ENCODE peak calls at places on chromosome 7, in six cellular contexts. W is fibroblast of pulmonary artery, S is RWPE2, B is cardiac fibroblast, M is testis, G is PC-9. X is an unnamed sample.

GRCh38 chr7:1673581-1674102 is 3.6 kb downstream of the ELFN1 start:
- DNase-seq in W (no peak), G (no peak), M (no peak), S (peak), B (no peak), X (peak)

GRCh38 chr7:132508724-132509348 is 67.4 kb downstream of the PLXNA4 start:
- DNase-seq in S (no peak), M (no peak), G (no peak), B (no peak), W (no peak), X (no peak)

GRCh38 chr7:29112721-29113120 is 33.6 kb downstream of the CPVL start:
- DNase-seq in S (no peak), W (no peak), B (no peak), G (peak), M (no peak), X (no peak)

GRCh38 chr7:126140858-126141491 is 1111.8 kb downstream of the GRM8 start:
- DNase-seq in S (no peak), W (no peak), G (no peak), B (no peak), M (no peak), X (no peak)

GRCh38 chr7:151060416-151061234 is 1.2 kb downstream of the SLC4A2 start:
- DNase-seq in S (no peak), W (peak), M (peak), B (peak), G (no peak), X (no peak)

GRCh38 chr7:29202651-29203069 is 8.1 kb downstream of the CHN2 start:
- DNase-seq in S (no peak), W (no peak), B (no peak), M (peak), G (no peak), X (no peak)

GRCh38 chr7:41045556-41046123 is 657.2 kb downstream of the INHBA start:
- DNase-seq in G (peak), B (no peak), S (no peak), M (no peak), W (no peak), X (no peak)

GRCh38 chr7:64863021-64863420 is 40.1 kb upstream of the ZNF273 start:
- DNase-seq in G (no peak), W (no peak), M (no peak), S (no peak), B (no peak), X (peak)

GRCh38 chr7:132065193-132065972 is 509.0 kb upstream of the PODXL start:
- DNase-seq in S (peak), M (peak), B (peak), W (peak), G (peak), X (peak)

GRCh38 chr7:23067271-23067670 is 38.3 kb upstream of the KLHL7 start:
- DNase-seq in M (no peak), W (peak), S (no peak), G (no peak), B (peak), X (no peak)

GRCh38 chr7:41911792-41912191 is 208.9 kb upstream of the INHBA start:
- DNase-seq in M (no peak), G (no peak), B (peak), W (peak), S (no peak), X (no peak)

GRCh38 chr7:133582766-133583523 is 330.1 kb downstream of the EXOC4 start:
- DNase-seq in M (no peak), S (no peak), G (no peak), B (peak), W (peak), X (no peak)

GRCh38 chr7:27245798-27246691 is 3.4 kb downstream of the EVX1 start:
- DNase-seq in B (no peak), G (no peak), M (no peak), W (no peak), S (no peak), X (no peak)

GRCh38 chr7:156111-157007 is 36.0 kb upstream of the FAM20C start:
- DNase-seq in G (no peak), S (peak), M (no peak), B (no peak), W (no peak), X (no peak)

GRCh38 chr7:26504417-26504816 is 212.8 kb downstream of the SNX10 start:
- DNase-seq in W (no peak), G (no peak), B (no peak), S (no peak), M (no peak), X (no peak)

GRCh38 chr7:1081336-1081735 is 6.6 kb upstream of the GPER1 start:
- DNase-seq in W (no peak), B (no peak), S (no peak), M (no peak), G (no peak), X (no peak)

GRCh38 chr7:311796-312195 is 21.8 kb downstream of the FOXL3 start:
- DNase-seq in G (no peak), S (no peak), W (no peak), B (no peak), M (no peak), X (no peak)

GRCh38 chr7:81608748-81609382 is 161.0 kb downstream of the HGF start:
- DNase-seq in S (no peak), B (peak), G (no peak), W (peak), M (no peak), X (no peak)

GRCh38 chr7:22589641-22590141 is 89.7 kb upstream of the STEAP1B start:
- DNase-seq in B (peak), M (peak), G (no peak), S (no peak), W (peak), X (peak)

GRCh38 chr7:91263359-91264082 is 712 bp upstream of the FZD1 start:
- DNase-seq in B (no peak), S (no peak), G (no peak), M (peak), W (no peak), X (no peak)
- TF ChIP-seq CTCF in B (no peak), S (no peak), G (no peak), M (no peak), W (no peak), X (no peak)

GRCh38 chr7:113756250-113756649 is 162.6 kb downstream of the PPP1R3A start:
- DNase-seq in W (no peak), M (no peak), G (no peak), S (no peak), B (no peak), X (no peak)
- TF ChIP-seq CTCF in W (no peak), M (no peak), G (no peak), S (no peak), B (no peak), X (no peak)

DNA sequence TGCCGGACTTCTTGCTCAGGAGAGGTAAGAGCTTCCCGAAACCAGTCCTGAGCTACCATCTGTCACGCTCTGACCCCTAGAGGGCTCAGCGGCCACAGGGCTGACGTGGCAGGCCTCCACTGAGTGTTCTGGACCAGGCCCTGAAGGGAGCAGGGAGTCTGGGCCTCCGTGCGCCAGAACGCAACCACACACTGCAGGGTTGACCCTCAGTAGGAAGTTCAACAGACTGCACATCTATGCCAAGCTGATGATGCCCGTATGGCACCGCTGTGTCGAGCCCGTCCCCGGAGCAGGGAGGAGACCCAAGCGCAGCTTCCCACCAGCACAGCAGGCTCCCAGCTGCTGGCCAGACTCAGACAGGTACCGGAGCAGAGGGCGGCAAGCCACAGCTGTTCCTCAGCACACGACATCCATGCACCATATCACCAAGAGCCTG is 39.2 kb downstream of the CAMK2B start:
- DNase-seq in S (peak), W (no peak), M (no peak), G (no peak), B (no peak), X (peak)
- TF ChIP-seq CTCF in S (no peak), W (no peak), M (no peak), G (no peak), B (no peak), X (no peak)

GRCh38 chr7:93175219-93175618 is 27.0 kb upstream of the SAMD9L start:
- DNase-seq in W (no peak), S (no peak), G (no peak), M (no peak), B (no peak), X (no peak)
- TF ChIP-seq CTCF in W (no peak), S (no peak), G (no peak), M (no peak), B (peak), X (no peak)

GRCh38 chr7:111711426-111712065 is 149.3 kb upstream of the IMMP2L start:
- DNase-seq in S (no peak), W (no peak), B (peak), M (no peak), G (no peak), X (no peak)
- TF ChIP-seq CTCF in S (no peak), W (no peak), B (no peak), M (no peak), G (no peak), X (no peak)

GRCh38 chr7:87450706-87451105 is 24.8 kb downstream of the ABCB4 start:
- DNase-seq in W (no peak), M (no peak), B (no peak), G (no peak), S (no peak), X (no peak)

GRCh38 chr7:87456247-87456646 is 19.2 kb downstream of the ABCB4 start:
- DNase-seq in W (no peak), B (no peak), S (no peak), G (no peak), M (no peak), X (no peak)

GRCh38 chr7:87451187-87451586 is 24.3 kb downstream of the ABCB4 start:
- DNase-seq in G (no peak), B (no peak), M (no peak), S (no peak), W (no peak), X (no peak)

GRCh38 chr7:87448427-87448826 is 27.1 kb downstream of the ABCB4 start:
- DNase-seq in G (no peak), S (no peak), W (no peak), M (no peak), B (no peak), X (no peak)

DNA sequence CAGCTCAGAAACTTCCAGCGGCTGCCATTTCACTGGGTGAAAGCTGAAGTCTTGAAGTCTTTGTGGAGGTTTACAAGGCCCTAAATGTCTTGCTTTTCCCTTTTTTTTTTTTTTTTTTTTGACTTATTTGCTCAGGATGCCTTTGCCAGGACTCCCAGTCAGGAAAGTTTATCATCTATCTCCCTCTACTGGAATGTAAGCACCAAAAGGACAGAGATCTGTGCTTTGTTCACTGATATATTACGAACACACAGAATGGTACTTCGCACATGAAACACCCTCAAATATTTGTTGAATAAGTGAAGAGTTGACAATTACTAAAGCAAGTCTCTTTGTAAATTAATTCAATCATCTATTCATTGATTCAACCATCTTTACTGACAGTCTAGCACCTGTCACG is 23.2 kb downstream of the ABCB4 start:
- DNase-seq in G (no peak), W (no peak), S (no peak), M (no peak), B (no peak), X (no peak)
- TF ChIP-seq CTCF in G (no peak), W (no peak), S (no peak), M (no peak), B (no peak), X (no peak)

GRCh38 chr7:93407239-93407638 is 167.3 kb downstream of the CALCR start:
- DNase-seq in M (no peak), W (no peak), G (no peak), B (no peak), S (no peak), X (no peak)
- TF ChIP-seq CTCF in M (no peak), W (no peak), G (no peak), B (no peak), S (no peak), X (no peak)

DNA sequence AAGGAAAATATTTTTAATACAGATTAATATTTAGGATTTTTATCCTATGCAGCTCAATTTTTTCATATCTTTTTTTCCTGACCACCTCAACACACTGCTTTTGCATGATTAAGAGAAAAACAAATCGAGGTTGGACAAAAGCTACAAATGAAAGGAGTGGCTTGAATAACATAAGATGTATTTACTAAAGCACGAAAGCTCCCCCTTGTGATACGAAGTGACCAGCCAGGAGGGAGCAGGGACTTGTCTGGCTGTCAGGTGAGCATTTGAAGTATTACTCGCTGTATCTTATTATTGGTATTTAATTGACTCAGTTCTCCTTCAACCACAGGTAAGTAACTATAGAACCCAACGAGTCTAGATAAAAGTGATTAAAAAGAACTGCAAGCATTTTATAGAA is 265.2 kb upstream of the PHF14 start:
- DNase-seq in S (no peak), M (peak), W (no peak), B (no peak), G (no peak), X (no peak)
- TF ChIP-seq CTCF in S (peak), M (no peak), W (no peak), B (no peak), G (no peak), X (no peak)